ENCODE peak calls at places on chromosomes 1 and 21, in seven cellular contexts. One of them, this sample, is unnamed.

GRCh38 chr1:227999056-227999930 is 7.5 kb upstream of the WNT3A start:
- DNase-seq in PC-3: peak; percentile 97
- DNase-seq in AG09319: peak; percentile 22
- DNase-seq in choroid plexus epithelial cell: peak; percentile 71
- DNase-seq in progenitor cell of endocrine pancreas: peak; percentile 54
- DNase-seq in B cell: peak; percentile 81
- DNase-seq in coronary artery: peak; percentile 70
- DNase-seq in this sample: peak; percentile 16

GRCh38 chr1:155209373-155209721 is 852 bp downstream of the MTX1 start:
- DNase-seq in PC-3: no peak
- DNase-seq in AG09319: no peak
- DNase-seq in choroid plexus epithelial cell: no peak
- DNase-seq in progenitor cell of endocrine pancreas: no peak
- DNase-seq in B cell: no peak
- DNase-seq in coronary artery: no peak
- DNase-seq in this sample: no peak

GRCh38 chr1:64745181-64745985 is 508 bp downstream of the RAVER2 start:
- DNase-seq in PC-3: peak; percentile 37
- DNase-seq in AG09319: no peak
- DNase-seq in choroid plexus epithelial cell: no peak
- DNase-seq in progenitor cell of endocrine pancreas: peak; percentile 14
- DNase-seq in B cell: peak; percentile 40
- DNase-seq in coronary artery: peak; percentile 75
- DNase-seq in this sample: no peak

GRCh38 chr1:105830614-105831146 is 1225.8 kb upstream of the PRMT6 start:
- DNase-seq in PC-3: peak; percentile 25
- DNase-seq in AG09319: no peak
- DNase-seq in choroid plexus epithelial cell: no peak
- DNase-seq in progenitor cell of endocrine pancreas: no peak
- DNase-seq in B cell: no peak
- DNase-seq in coronary artery: no peak
- DNase-seq in this sample: no peak

GRCh38 chr1:25650219-25650576 is 33.6 kb downstream of the MAN1C1 start:
- DNase-seq in PC-3: no peak
- DNase-seq in AG09319: no peak
- DNase-seq in choroid plexus epithelial cell: no peak
- DNase-seq in progenitor cell of endocrine pancreas: no peak
- DNase-seq in B cell: no peak
- DNase-seq in coronary artery: peak; percentile 59
- DNase-seq in this sample: no peak

GRCh38 chr21:36203603-36203889 is 46.9 kb downstream of the DOP1B start:
- DNase-seq in PC-3: peak; percentile 86
- DNase-seq in AG09319: peak; percentile 23
- DNase-seq in choroid plexus epithelial cell: peak; percentile 86
- DNase-seq in progenitor cell of endocrine pancreas: no peak
- DNase-seq in B cell: no peak
- DNase-seq in coronary artery: no peak
- DNase-seq in this sample: peak; percentile 82

GRCh38 chr1:158898722-158899121 is 32.6 kb upstream of the PYHIN1 start:
- DNase-seq in PC-3: no peak
- DNase-seq in AG09319: no peak
- DNase-seq in choroid plexus epithelial cell: no peak
- DNase-seq in progenitor cell of endocrine pancreas: no peak
- DNase-seq in B cell: no peak
- DNase-seq in coronary artery: no peak
- DNase-seq in this sample: no peak

GRCh38 chr1:77438239-77438913 is 156.6 kb downstream of the AK5 start:
- DNase-seq in PC-3: no peak
- DNase-seq in AG09319: peak; percentile 57
- DNase-seq in choroid plexus epithelial cell: peak; percentile 80
- DNase-seq in progenitor cell of endocrine pancreas: no peak
- DNase-seq in B cell: no peak
- DNase-seq in coronary artery: no peak
- DNase-seq in this sample: no peak

GRCh38 chr21:44940116-44940631 is 345 bp downstream of the SLX9 start:
- DNase-seq in PC-3: no peak
- DNase-seq in AG09319: no peak
- DNase-seq in choroid plexus epithelial cell: no peak
- DNase-seq in progenitor cell of endocrine pancreas: no peak
- DNase-seq in B cell: no peak
- DNase-seq in coronary artery: no peak
- DNase-seq in this sample: no peak

GRCh38 chr1:20496241-20496661 is 10.2 kb upstream of the CAMK2N1 start:
- DNase-seq in PC-3: peak; percentile 98
- DNase-seq in AG09319: no peak
- DNase-seq in choroid plexus epithelial cell: peak; percentile 46
- DNase-seq in progenitor cell of endocrine pancreas: no peak
- DNase-seq in B cell: peak; percentile 1
- DNase-seq in coronary artery: no peak
- DNase-seq in this sample: peak; percentile 91

GRCh38 chr1:8409107-8409506 is 91.2 kb downstream of the SLC45A1 start:
- DNase-seq in PC-3: peak; percentile 35
- DNase-seq in AG09319: no peak
- DNase-seq in choroid plexus epithelial cell: peak; percentile 83
- DNase-seq in progenitor cell of endocrine pancreas: no peak
- DNase-seq in B cell: peak; percentile 53
- DNase-seq in coronary artery: no peak
- DNase-seq in this sample: no peak

GRCh38 chr1:92951141-92951582 is 10.1 kb downstream of the DIPK1A start:
- DNase-seq in PC-3: peak; percentile 57
- DNase-seq in AG09319: peak; percentile 77
- DNase-seq in choroid plexus epithelial cell: peak; percentile 58
- DNase-seq in progenitor cell of endocrine pancreas: no peak
- DNase-seq in B cell: peak; percentile 44
- DNase-seq in coronary artery: no peak
- DNase-seq in this sample: no peak
- TF ChIP-seq CTCF in PC-3: no peak
- TF ChIP-seq CTCF in AG09319: peak; percentile 7
- TF ChIP-seq CTCF in choroid plexus epithelial cell: no peak
- TF ChIP-seq CTCF in progenitor cell of endocrine pancreas: no peak
- TF ChIP-seq CTCF in B cell: no peak
- TF ChIP-seq CTCF in coronary artery: no peak
- TF ChIP-seq CTCF in this sample: no peak

GRCh38 chr1:41726899-41727748 is 191.6 kb downstream of the HIVEP3 start:
- DNase-seq in PC-3: no peak
- DNase-seq in AG09319: no peak
- DNase-seq in choroid plexus epithelial cell: no peak
- DNase-seq in progenitor cell of endocrine pancreas: no peak
- DNase-seq in B cell: peak; percentile 62
- DNase-seq in coronary artery: no peak
- DNase-seq in this sample: no peak
- TF ChIP-seq CTCF in PC-3: no peak
- TF ChIP-seq CTCF in AG09319: no peak
- TF ChIP-seq CTCF in choroid plexus epithelial cell: no peak
- TF ChIP-seq CTCF in progenitor cell of endocrine pancreas: no peak
- TF ChIP-seq CTCF in B cell: peak; percentile 53
- TF ChIP-seq CTCF in coronary artery: no peak
- TF ChIP-seq CTCF in this sample: no peak

GRCh38 chr1:110292031-110292300 is 47.2 kb upstream of the RBM15 start:
- DNase-seq in PC-3: no peak
- DNase-seq in AG09319: no peak
- DNase-seq in choroid plexus epithelial cell: no peak
- DNase-seq in progenitor cell of endocrine pancreas: no peak
- DNase-seq in B cell: no peak
- DNase-seq in coronary artery: peak; percentile 33
- DNase-seq in this sample: no peak
- TF ChIP-seq CTCF in PC-3: no peak
- TF ChIP-seq CTCF in AG09319: no peak
- TF ChIP-seq CTCF in choroid plexus epithelial cell: no peak
- TF ChIP-seq CTCF in progenitor cell of endocrine pancreas: no peak
- TF ChIP-seq CTCF in B cell: no peak
- TF ChIP-seq CTCF in coronary artery: no peak
- TF ChIP-seq CTCF in this sample: no peak

GRCh38 chr1:53255031-53255430 is 16.7 kb upstream of the MAGOH start:
- DNase-seq in PC-3: no peak
- DNase-seq in AG09319: no peak
- DNase-seq in choroid plexus epithelial cell: no peak
- DNase-seq in progenitor cell of endocrine pancreas: no peak
- DNase-seq in B cell: no peak
- DNase-seq in coronary artery: no peak
- DNase-seq in this sample: no peak
- TF ChIP-seq CTCF in PC-3: peak; percentile 36
- TF ChIP-seq CTCF in AG09319: no peak
- TF ChIP-seq CTCF in choroid plexus epithelial cell: peak; percentile 27
- TF ChIP-seq CTCF in progenitor cell of endocrine pancreas: no peak
- TF ChIP-seq CTCF in B cell: no peak
- TF ChIP-seq CTCF in coronary artery: no peak
- TF ChIP-seq CTCF in this sample: no peak

DNA sequence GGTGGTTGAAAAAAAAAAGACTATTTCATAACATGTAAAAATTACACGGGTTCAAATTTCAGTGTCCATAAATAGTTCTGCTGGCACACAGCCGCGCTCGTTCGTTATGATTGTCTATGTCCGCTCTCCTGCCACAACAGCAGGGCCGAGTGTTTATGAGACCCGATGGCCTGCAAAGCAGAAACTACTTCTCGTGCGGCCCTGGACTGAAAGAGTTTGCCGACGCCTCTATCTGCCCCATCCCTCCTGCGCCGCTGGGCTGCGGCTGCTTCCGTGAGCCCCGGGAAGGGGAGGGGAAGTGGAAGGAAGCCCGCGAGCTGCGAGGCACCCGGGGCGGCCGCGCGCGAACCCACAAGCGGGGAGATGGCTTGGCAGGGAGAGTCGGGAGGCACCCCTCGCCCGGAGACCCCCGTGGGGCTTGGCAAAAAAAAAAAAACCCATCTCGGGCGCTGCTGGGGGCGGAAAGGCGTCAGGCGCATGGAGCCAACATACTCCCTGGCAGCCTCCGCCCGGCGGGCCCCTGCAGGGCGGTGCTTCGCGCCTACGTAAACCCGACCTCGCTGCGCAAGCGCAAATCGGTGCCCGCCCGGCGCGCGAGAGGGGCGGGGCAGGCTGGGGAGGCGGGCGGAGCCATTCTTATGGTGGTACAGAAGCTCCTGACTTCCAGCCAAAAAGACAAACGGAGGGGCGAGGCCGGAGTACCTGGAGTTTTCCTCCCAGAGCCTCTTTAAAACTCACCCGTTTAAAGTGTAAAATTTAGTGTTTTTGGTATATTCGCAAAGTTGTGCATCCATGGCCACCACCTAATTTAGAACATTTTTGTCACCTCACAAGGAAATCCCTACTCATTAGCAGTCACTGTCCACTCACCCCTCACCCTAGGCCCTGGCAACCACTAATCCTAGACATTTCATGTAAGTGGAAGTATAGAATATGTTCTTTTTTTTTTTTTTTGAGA is 8.3 kb downstream of the SLC27A3 start:
- DNase-seq in PC-3: peak; percentile 96
- DNase-seq in AG09319: peak; percentile 82
- DNase-seq in choroid plexus epithelial cell: peak; percentile 94
- DNase-seq in progenitor cell of endocrine pancreas: peak; percentile 84
- DNase-seq in B cell: peak; percentile 98
- DNase-seq in coronary artery: peak; percentile 95
- DNase-seq in this sample: no peak
- TF ChIP-seq CTCF in PC-3: no peak
- TF ChIP-seq CTCF in AG09319: no peak
- TF ChIP-seq CTCF in choroid plexus epithelial cell: peak; percentile 15
- TF ChIP-seq CTCF in progenitor cell of endocrine pancreas: no peak
- TF ChIP-seq CTCF in B cell: no peak
- TF ChIP-seq CTCF in coronary artery: no peak
- TF ChIP-seq CTCF in this sample: no peak

GRCh38 chr1:62318756-62319544 is at the start of gene KANK4:
- DNase-seq in PC-3: no peak
- DNase-seq in AG09319: no peak
- DNase-seq in choroid plexus epithelial cell: no peak
- DNase-seq in progenitor cell of endocrine pancreas: peak; percentile 25
- DNase-seq in B cell: no peak
- DNase-seq in coronary artery: no peak
- DNase-seq in this sample: no peak
- TF ChIP-seq CTCF in PC-3: no peak
- TF ChIP-seq CTCF in AG09319: no peak
- TF ChIP-seq CTCF in choroid plexus epithelial cell: no peak
- TF ChIP-seq CTCF in progenitor cell of endocrine pancreas: peak; percentile 12
- TF ChIP-seq CTCF in B cell: no peak
- TF ChIP-seq CTCF in coronary artery: no peak
- TF ChIP-seq CTCF in this sample: no peak

DNA sequence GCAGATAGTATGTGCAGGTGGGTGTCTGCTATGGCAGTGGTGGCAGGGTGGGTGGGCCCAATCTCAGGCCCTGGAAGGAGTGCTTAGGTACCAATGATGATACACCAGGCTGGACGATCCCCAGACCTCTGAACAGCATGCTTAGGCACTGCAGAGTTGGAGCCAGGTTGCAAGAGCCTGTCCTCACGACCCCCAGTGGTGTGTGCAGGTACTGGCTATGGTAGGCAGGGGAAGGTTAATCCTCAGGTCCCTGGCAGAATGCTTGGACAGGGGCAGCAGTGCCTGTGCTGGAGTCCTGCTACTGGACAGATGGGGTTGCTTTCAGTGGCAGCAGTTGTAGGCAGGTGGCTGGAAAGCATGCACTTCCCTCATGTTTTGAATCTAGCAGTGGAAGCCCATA is 100.5 kb upstream of the NEK7 start:
- DNase-seq in PC-3: no peak
- DNase-seq in AG09319: no peak
- DNase-seq in choroid plexus epithelial cell: no peak
- DNase-seq in progenitor cell of endocrine pancreas: no peak
- DNase-seq in B cell: no peak
- DNase-seq in coronary artery: no peak
- DNase-seq in this sample: no peak
- TF ChIP-seq CTCF in PC-3: peak; percentile 37
- TF ChIP-seq CTCF in AG09319: no peak
- TF ChIP-seq CTCF in choroid plexus epithelial cell: peak; percentile 42
- TF ChIP-seq CTCF in progenitor cell of endocrine pancreas: peak; percentile 50
- TF ChIP-seq CTCF in B cell: peak; percentile 10
- TF ChIP-seq CTCF in coronary artery: no peak
- TF ChIP-seq CTCF in this sample: peak; percentile 15